ENCODE peak calls at places on chromosome 9, in seven cellular contexts. W is HCT116; N is left ventricle myocardium inferior; S is CD8-positive, alpha-beta T cell; R is IMR-90; E is aorta; B is GM23248. Q is an unnamed sample. For H3K4me1, the result is how much of the 10 kb centered on the place peaks cover.

GRCh38 chr9:89888677-89889076 is 283.9 kb downstream of the GADD45G start:
- DNase-seq in W (no peak), N (no peak), S (no peak), R (no peak), E (no peak), B (no peak), Q (no peak)

GRCh38 chr9:81293651-81294050 is 395.7 kb downstream of the TLE1 start:
- DNase-seq in W (no peak), N (no peak), S (no peak), R (no peak), E (no peak), B (no peak), Q (no peak)

GRCh38 chr9:113580041-113580953 is 116.8 kb downstream of the RGS3 start:
- DNase-seq in W (no peak), N (peak), S (peak), R (peak), E (peak), B (peak), Q (peak)

GRCh38 chr9:28801144-28801799 is 1228.0 kb upstream of the C9orf72 start:
- DNase-seq in W (no peak), N (no peak), S (no peak), R (no peak), E (no peak), B (no peak), Q (no peak)

GRCh38 chr9:116115731-116116353 is 37.7 kb upstream of the PAPPA start:
- DNase-seq in W (no peak), N (no peak), S (no peak), R (peak), E (no peak), B (peak), Q (no peak)

GRCh38 chr9:117681827-117682226 is 22.4 kb upstream of the TLR4 start:
- DNase-seq in W (no peak), N (no peak), S (no peak), R (no peak), E (no peak), B (no peak), Q (no peak)

GRCh38 chr9:96141666-96142065 is 160.3 kb downstream of the HSD17B3 start:
- DNase-seq in W (no peak), N (no peak), S (no peak), R (peak), E (no peak), B (peak), Q (no peak)

GRCh38 chr9:86097510-86098224 is 1.7 kb downstream of the GOLM1 start:
- DNase-seq in W (no peak), N (no peak), S (no peak), R (no peak), E (no peak), B (no peak), Q (no peak)

GRCh38 chr9:89880721-89881120 is 275.9 kb downstream of the GADD45G start:
- DNase-seq in W (no peak), N (no peak), S (no peak), R (no peak), E (peak), B (no peak), Q (no peak)

GRCh38 chr9:4289411-4290380 is 10.2 kb downstream of the GLIS3 start:
- DNase-seq in W (no peak), N (no peak), S (no peak), R (peak), E (no peak), B (peak), Q (no peak)

GRCh38 chr9:29393064-29393463 is 1819.8 kb upstream of the C9orf72 start:
- DNase-seq in W (no peak), N (no peak), S (no peak), R (no peak), E (no peak), B (no peak), Q (no peak)

GRCh38 chr9:131085370-131086122 is 10.8 kb upstream of the AIF1L start:
- DNase-seq in W (no peak), N (no peak), S (no peak), R (no peak), E (no peak), B (no peak), Q (no peak)

GRCh38 chr9:36874921-36875320 is 159.1 kb downstream of the PAX5 start:
- DNase-seq in W (no peak), N (no peak), S (no peak), R (peak), E (peak), B (peak), Q (no peak)

GRCh38 chr9:133532937-133533668 is 1.4 kb upstream of the ADAMTSL2 start:
- DNase-seq in W (peak), N (peak), S (peak), R (peak), E (peak), B (peak), Q (peak)

GRCh38 chr9:38067892-38068615 is 973 bp downstream of the SHB start:
- DNase-seq in W (no peak), N (no peak), S (peak), R (no peak), E (no peak), B (peak), Q (no peak)

GRCh38 chr9:104843644-104844226 is 79.8 kb downstream of the NIPSNAP3B start:
- DNase-seq in W (no peak), N (no peak), S (no peak), R (no peak), E (no peak), B (no peak), Q (no peak)

GRCh38 chr9:88973281-88974045 is 17.8 kb upstream of the S1PR3 start:
- DNase-seq in W (no peak), N (no peak), S (no peak), R (no peak), E (no peak), B (peak), Q (no peak)

GRCh38 chr9:137669261-137669672 is 50.5 kb downstream of the EHMT1 start:
- DNase-seq in W (no peak), N (no peak), S (no peak), R (no peak), E (peak), B (no peak), Q (no peak)

GRCh38 chr9:95462419-95463121 is 54.2 kb downstream of the PTCH1 start:
- DNase-seq in W (no peak), N (peak), S (peak), R (peak), E (no peak), B (peak), Q (peak)

GRCh38 chr9:72579880-72580570 is 58.6 kb downstream of the TMC1 start:
- DNase-seq in W (no peak), N (no peak), S (no peak), R (peak), E (no peak), B (peak), Q (no peak)

GRCh38 chr9:111431684-111432083 is 52.5 kb downstream of the ECPAS start:
- DNase-seq in W (no peak), N (no peak), S (no peak), R (peak), E (no peak), B (no peak), Q (no peak)

GRCh38 chr9:109574061-109574882 is 76.2 kb upstream of the PTPN3 start:
- DNase-seq in W (peak), N (no peak), S (no peak), R (peak), E (no peak), B (peak), Q (peak)

GRCh38 chr9:112012026-112012902 is 115.7 kb downstream of the UGCG start:
- DNase-seq in W (peak), N (peak), S (no peak), R (peak), E (peak), B (peak), Q (no peak)

GRCh38 chr9:124280176-124280691 is 22.5 kb downstream of the NEK6 start:
- DNase-seq in W (no peak), N (no peak), S (no peak), R (peak), E (peak), B (peak), Q (no peak)

GRCh38 chr9:109232449-109232848 is 65.4 kb upstream of the FRRS1L start:
- DNase-seq in W (no peak), N (no peak), S (no peak), R (peak), E (no peak), B (peak), Q (no peak)

GRCh38 chr9:122053056-122053455 is 40.1 kb downstream of the TTLL11 start:
- DNase-seq in W (no peak), N (no peak), S (no peak), R (no peak), E (no peak), B (peak), Q (no peak)

GRCh38 chr9:136054798-136055714 is 40.0 kb downstream of the NACC2 start:
- DNase-seq in W (no peak), N (no peak), S (no peak), R (no peak), E (no peak), B (no peak), Q (no peak)

GRCh38 chr9:133991964-133992779 is at the start of gene VAV2:
- DNase-seq in W (peak), N (peak), S (peak), R (peak), E (peak), B (peak), Q (peak)

GRCh38 chr9:112104401-112104800 is 70.7 kb downstream of the SUSD1 start:
- DNase-seq in W (no peak), N (no peak), S (no peak), R (no peak), E (no peak), B (no peak), Q (no peak)

GRCh38 chr9:112009656-112010055 is 113.0 kb downstream of the UGCG start:
- DNase-seq in W (no peak), N (no peak), S (no peak), R (no peak), E (no peak), B (no peak), Q (no peak)

GRCh38 chr9:93577045-93577939 is 908 bp downstream of the PHF2 start:
- DNase-seq in W (no peak), N (peak), S (no peak), R (no peak), E (peak), B (peak), Q (no peak)

GRCh38 chr9:124251188-124251587 is 6.6 kb upstream of the NEK6 start:
- DNase-seq in W (no peak), N (no peak), S (no peak), R (no peak), E (peak), B (no peak), Q (no peak)

GRCh38 chr9:104911029-104911607 is 16.8 kb downstream of the ABCA1 start:
- DNase-seq in W (no peak), N (no peak), S (no peak), R (peak), E (no peak), B (peak), Q (no peak)

GRCh38 chr9:98944130-98945074 is 695 bp downstream of the COL15A1 start:
- DNase-seq in W (no peak), N (peak), S (no peak), R (no peak), E (peak), B (peak), Q (peak)

DNA sequence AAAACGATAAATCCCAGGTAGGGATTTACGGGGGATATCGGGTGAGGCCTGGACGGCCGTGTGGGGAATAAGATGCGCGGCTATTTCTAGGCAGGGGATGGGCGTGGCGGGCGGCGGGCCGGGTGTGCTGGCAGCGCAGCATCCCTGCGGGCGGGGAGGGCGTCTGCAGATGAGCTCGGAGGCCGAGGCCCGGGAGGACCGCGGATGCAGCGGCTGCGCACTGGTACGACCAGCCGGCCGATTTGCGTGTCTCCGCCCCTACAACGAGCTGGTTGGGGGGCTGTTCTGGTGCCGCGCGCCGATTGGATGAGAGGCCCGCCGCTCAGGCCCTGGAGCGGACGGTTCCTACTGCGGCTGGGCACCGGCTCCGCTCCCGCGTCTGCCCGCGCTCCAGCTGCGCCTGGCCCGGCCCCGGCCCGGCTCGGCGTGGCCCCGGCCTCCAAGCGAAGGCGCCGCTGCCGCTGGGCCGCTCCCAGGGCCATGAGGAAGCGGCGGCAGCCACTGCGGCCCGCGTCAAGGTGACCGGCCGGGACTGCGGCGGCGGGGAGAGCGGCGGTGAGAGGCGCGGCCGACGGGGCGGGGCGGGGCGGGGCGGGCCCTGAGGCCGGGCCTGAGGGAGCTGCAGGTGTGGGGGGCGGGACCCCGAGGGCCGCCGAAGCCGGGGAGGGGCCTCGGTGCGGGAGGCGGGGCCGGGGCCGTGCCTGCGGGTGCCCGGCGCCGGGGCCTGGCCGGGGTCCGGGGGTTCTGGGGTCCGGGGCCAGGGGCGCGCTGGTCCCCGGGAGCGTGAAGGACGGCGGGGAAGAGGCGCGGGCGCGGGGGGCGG is at the start of gene RALGPS1:
- DNase-seq in W (peak), N (peak), S (peak), R (peak), E (peak), B (peak), Q (peak)
- H3K4me3 ChIP-seq in W (peak), N (peak), S (peak), R (peak), E (peak), B (peak), Q (no peak)

GRCh38 chr9:34252670-34253459 is 74.0 kb downstream of the UBAP1 start:
- DNase-seq in W (peak), N (peak), S (peak), R (peak), E (peak), B (peak), Q (peak)
- H3K4me1 ChIP-seq in W (under half), N (half or more), S (under half), R (under half), E (under half), B (under half), Q (under half)

DNA sequence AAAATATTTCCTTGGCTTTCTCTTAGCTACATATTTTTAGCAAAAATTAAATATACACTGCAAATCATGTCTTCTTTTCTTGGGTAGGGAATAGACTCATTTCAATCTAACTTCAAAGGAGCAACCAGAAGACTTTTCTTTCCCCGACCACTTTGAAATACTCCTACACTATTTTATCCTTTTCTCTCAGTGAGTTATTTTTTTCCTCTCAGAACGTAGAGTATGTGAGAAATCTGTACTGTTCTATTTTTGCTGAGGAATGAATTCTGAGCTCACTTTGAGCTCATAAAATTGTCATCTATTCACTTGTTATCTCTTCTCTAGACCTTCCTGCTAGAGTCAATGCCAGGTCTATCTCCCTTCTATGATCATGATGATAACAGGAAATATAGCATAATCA is 22.2 kb upstream of the DAPK1 start:
- DNase-seq in W (no peak), N (no peak), S (no peak), R (no peak), E (no peak), B (no peak), Q (no peak)
- H3K4me3 ChIP-seq in W (no peak), N (no peak), S (no peak), R (no peak), E (no peak), B (no peak), Q (no peak)

DNA sequence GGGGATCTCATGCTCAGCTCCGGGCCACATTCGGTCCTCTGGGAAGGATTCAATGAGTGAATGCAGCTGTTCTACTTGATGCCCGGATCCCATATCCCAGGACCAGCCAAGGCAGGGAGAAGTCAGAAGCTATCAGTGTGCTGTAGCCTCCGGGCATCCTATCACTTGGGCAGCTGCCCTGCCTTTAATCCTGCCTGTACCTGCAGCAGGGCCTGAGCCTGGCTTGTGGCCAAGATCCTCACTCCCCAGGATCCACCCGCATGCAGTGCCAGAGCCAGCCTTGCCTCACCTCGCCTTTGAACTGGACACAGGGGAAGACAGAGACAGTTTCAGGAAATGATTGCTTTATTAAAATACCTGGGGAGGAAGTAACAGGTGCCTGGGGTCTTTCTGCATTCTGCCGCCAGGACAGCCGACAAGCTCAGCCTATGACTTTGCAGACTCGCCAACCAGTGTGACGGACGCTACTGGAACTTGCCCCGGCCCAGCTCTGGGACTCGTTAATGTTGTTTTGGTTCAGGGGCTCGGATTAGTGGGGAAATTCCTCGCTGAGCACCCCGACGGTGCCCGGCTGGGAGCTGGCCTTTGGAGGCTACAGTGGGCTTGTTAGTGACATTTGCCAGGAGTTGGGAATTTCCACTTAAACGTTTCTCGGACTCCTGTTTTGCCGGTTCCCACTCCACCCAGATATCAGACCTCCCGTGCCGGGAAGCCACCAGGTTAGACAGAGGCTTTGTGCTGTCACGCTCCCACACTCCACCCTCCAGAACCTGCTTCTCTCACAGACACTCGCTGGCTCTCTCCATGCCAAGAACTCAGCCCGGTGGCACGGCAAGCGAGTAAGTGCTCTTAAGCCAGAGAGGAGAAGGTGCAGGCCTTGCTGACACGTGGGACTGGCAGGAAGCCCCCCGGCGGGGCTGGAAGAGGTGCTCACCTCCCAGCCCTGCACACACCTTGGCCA is 721 bp downstream of the PTGES start:
- DNase-seq in W (no peak), N (peak), S (no peak), R (no peak), E (no peak), B (peak), Q (no peak)
- H3K4me1 ChIP-seq in W (half or more), N (under half), S (under half), R (under half), E (under half), B (under half), Q (under half)